ENCODE peak calls at places on chromosomes 11 and 22, in six cellular contexts. K is EH; D is RWPE1; A is stimulated activated naive B cell treated with anti-CD40 and anti-IgM and Interleukin-4, amounts not matched to agents 10 μg/mL and 1 μg/mL and 100 μg/mL, for 72 hours; C is body of pancreas; W is Kasumi-1. I is an unnamed sample.

GRCh38 chr11:78231962-78232459 is 43.3 kb downstream of the USP35 start:
- DNase-seq in K (peak), D (peak), A (no peak), C (no peak), W (no peak), I (no peak)

GRCh38 chr11:97832451-97832850 is 1188.3 kb upstream of the CNTN5 start:
- DNase-seq in K (no peak), D (no peak), A (no peak), C (no peak), W (no peak), I (no peak)

GRCh38 chr11:9701799-9702198 is 37.9 kb downstream of the SWAP70 start:
- DNase-seq in K (no peak), D (no peak), A (no peak), C (no peak), W (no peak), I (no peak)

GRCh38 chr11:126511475-126512115 is 156.1 kb downstream of the ST3GAL4 start:
- DNase-seq in K (no peak), D (no peak), A (no peak), C (no peak), W (no peak), I (no peak)

GRCh38 chr22:35446365-35446764 is 46.4 kb downstream of the MCM5 start:
- DNase-seq in K (peak), D (peak), A (no peak), C (no peak), W (no peak), I (no peak)

GRCh38 chr11:109772846-109773400 is 320.3 kb upstream of the ZC3H12C start:
- DNase-seq in K (no peak), D (no peak), A (no peak), C (peak), W (no peak), I (no peak)

GRCh38 chr11:95358516-95359322 is 127.7 kb upstream of the SESN3 start:
- DNase-seq in K (no peak), D (no peak), A (no peak), C (peak), W (no peak), I (peak)

GRCh38 chr11:133955091-133955846 is 1.5 kb downstream of the IGSF9B start:
- DNase-seq in K (no peak), D (no peak), A (no peak), C (peak), W (no peak), I (no peak)

GRCh38 chr11:75771646-75772410 is 3.2 kb downstream of the DGAT2 start:
- DNase-seq in K (peak), D (peak), A (no peak), C (no peak), W (no peak), I (no peak)

GRCh38 chr22:31938258-31938657 is 6.1 kb upstream of the YWHAH start:
- DNase-seq in K (no peak), D (no peak), A (no peak), C (no peak), W (no peak), I (no peak)

GRCh38 chr22:41831828-41832552 is 915 bp upstream of the SREBF2 start:
- DNase-seq in K (no peak), D (no peak), A (no peak), C (no peak), W (no peak), I (no peak)

GRCh38 chr22:43434601-43435311 is 22.9 kb downstream of the MPPED1 start:
- DNase-seq in K (no peak), D (no peak), A (no peak), C (no peak), W (no peak), I (no peak)

GRCh38 chr22:36838119-36839030 is 21.5 kb upstream of the PVALB start:
- DNase-seq in K (no peak), D (no peak), A (no peak), C (no peak), W (no peak), I (no peak)

GRCh38 chr11:87137711-87138110 is 100.0 kb downstream of the TMEM135 start:
- DNase-seq in K (peak), D (no peak), A (no peak), C (no peak), W (no peak), I (no peak)

GRCh38 chr11:112655386-112655785 is 305.8 kb upstream of the NCAM1 start:
- DNase-seq in K (peak), D (no peak), A (no peak), C (peak), W (no peak), I (no peak)

GRCh38 chr11:46378811-46379482 is 2.5 kb upstream of the MDK start:
- DNase-seq in K (no peak), D (no peak), A (no peak), C (no peak), W (peak), I (no peak)

I was measured in Calu3.